ENCODE peak calls at places on chromosomes 11 and 22, in seven cellular contexts. D, T, B, C, V, G and N are unnamed samples. For H3K4me1, the result is how much of the 10 kb centered on the place peaks cover.

GRCh38 chr22:46036558-46037408 is 59.8 kb upstream of the WNT7B start:
- DNase-seq in V (peak), C (peak), G (peak), T (no peak), D (no peak), B (peak), N (peak)

GRCh38 chr11:590997-591396 is 14.7 kb downstream of the PHRF1 start:
- DNase-seq in T (no peak), D (no peak), C (no peak), B (no peak), G (no peak), V (no peak), N (no peak)

GRCh38 chr22:41848468-41848867 is 15.6 kb downstream of the SREBF2 start:
- DNase-seq in G (peak), B (no peak), C (no peak), T (peak), V (no peak), D (no peak), N (no peak)

GRCh38 chr11:120985718-120986569 is 38.0 kb upstream of the TBCEL start:
- DNase-seq in C (peak), B (peak), V (peak), D (peak), T (peak), G (peak), N (peak)

GRCh38 chr11:59053387-59053786 is 32.7 kb upstream of the GLYATL1B start:
- DNase-seq in B (peak), T (peak), D (peak), G (peak), V (peak), C (peak), N (peak)

GRCh38 chr11:69923641-69924307 is 104.6 kb upstream of the FGF3 start:
- DNase-seq in V (no peak), G (no peak), D (no peak), B (no peak), C (no peak), T (no peak), N (no peak)

GRCh38 chr11:132681971-132682370 is 850.3 kb downstream of the OPCML start:
- DNase-seq in T (no peak), C (no peak), D (no peak), V (no peak), G (no peak), B (no peak), N (no peak)

GRCh38 chr11:44342616-44343015 is 32.7 kb upstream of the ALX4 start:
- DNase-seq in C (no peak), T (no peak), B (no peak), D (no peak), G (no peak), V (no peak), N (no peak)

GRCh38 chr11:76120513-76121081 is 85.7 kb downstream of the WNT11 start:
- DNase-seq in C (no peak), B (peak), G (no peak), V (no peak), T (peak), D (peak), N (no peak)

GRCh38 chr22:37281195-37281594 is 1.1 kb upstream of the CYTH4 start:
- DNase-seq in C (no peak), G (no peak), D (no peak), B (no peak), T (no peak), V (no peak), N (no peak)

GRCh38 chr22:37283393-37283937 is 1.2 kb downstream of the CYTH4 start:
- DNase-seq in D (no peak), B (no peak), C (peak), G (no peak), T (no peak), V (no peak), N (no peak)

GRCh38 chr22:37282385-37282677 is at the start of gene CYTH4:
- DNase-seq in T (no peak), V (peak), G (peak), D (no peak), C (no peak), B (no peak), N (peak)

GRCh38 chr22:37280718-37281117 is 1.6 kb upstream of the CYTH4 start:
- DNase-seq in D (no peak), G (no peak), C (no peak), V (no peak), B (no peak), T (no peak), N (no peak)

GRCh38 chr22:37281646-37282384 is 493 bp upstream of the CYTH4 start:
- DNase-seq in V (no peak), G (no peak), D (no peak), T (no peak), C (no peak), B (no peak), N (no peak)
- H3K4me1 ChIP-seq in V (under half), G (under half), D (under half), T (under half), C (under half), B (under half), N (under half)

GRCh38 chr11:6327806-6328205 is 7.5 kb upstream of the CAVIN3 start:
- DNase-seq in C (no peak), V (no peak), G (no peak), D (no peak), B (no peak), T (no peak), N (no peak)
- H2AFZ ChIP-seq in C (no peak), V (no peak), G (no peak), D (no peak), B (no peak), T (no peak), N (no peak)

GRCh38 chr11:128749986-128750385 is 56.1 kb downstream of the FLI1 start:
- DNase-seq in D (no peak), C (no peak), B (no peak), T (no peak), V (no peak), G (no peak), N (no peak)

GRCh38 chr11:128741511-128741910 is 47.6 kb downstream of the FLI1 start:
- DNase-seq in B (no peak), D (no peak), T (no peak), G (no peak), V (no peak), C (no peak), N (no peak)

GRCh38 chr11:128741928-128742327 is 48.1 kb downstream of the FLI1 start:
- DNase-seq in C (no peak), G (no peak), D (no peak), T (no peak), V (no peak), B (no peak), N (no peak)

GRCh38 chr11:128747728-128748148 is 53.9 kb downstream of the FLI1 start:
- DNase-seq in C (no peak), T (no peak), B (no peak), G (no peak), D (no peak), V (no peak), N (no peak)

DNA sequence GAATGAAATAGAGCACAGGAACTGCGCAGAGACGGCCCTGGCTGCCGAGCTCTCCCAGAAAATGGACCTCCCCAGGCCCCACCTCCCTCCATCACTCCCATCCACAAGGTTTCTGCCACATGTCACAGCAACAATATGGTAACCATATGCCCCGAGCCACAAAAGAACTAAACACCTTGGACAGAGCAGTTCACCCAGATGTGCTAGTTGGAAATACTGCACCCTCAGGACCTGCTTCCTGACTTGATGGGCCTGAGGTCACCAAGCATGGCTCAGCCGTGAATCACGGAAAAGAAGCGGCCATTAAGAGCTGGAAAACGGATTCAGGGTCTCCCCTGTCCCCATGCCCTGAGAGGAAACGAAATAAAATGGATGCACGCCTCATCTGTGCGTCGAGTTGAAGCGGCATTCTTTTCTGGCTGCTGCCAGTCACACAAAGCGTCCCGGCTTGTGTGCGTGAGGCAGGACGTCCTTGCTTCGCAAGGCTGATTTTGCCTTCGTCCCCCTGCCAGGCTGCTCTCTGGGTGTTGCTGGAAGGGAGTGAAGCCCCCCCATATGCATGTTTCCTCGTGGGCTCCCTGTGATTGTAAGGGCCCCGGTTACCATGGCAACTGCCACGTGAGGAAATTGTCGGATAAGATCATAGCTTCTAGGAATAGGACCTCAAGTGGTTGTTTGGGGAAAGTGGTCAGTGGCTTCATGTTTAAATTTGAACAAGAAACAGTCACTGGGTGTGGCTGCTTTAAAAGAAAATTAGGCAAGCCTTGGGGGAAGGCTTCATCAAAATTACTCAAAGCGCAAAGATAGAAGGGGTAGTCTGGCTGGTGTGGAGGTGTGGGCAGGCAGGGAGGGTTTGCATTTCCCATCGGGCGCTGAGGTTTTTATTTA is 51.7 kb downstream of the FLI1 start:
- DNase-seq in D (no peak), G (peak), C (no peak), B (no peak), T (peak), V (no peak), N (no peak)
- H3K4me1 ChIP-seq in D (under half), G (under half), C (under half), B (under half), T (under half), V (under half), N (under half)

GRCh38 chr11:111982532-111983186 is 42.5 kb upstream of the DLAT start:
- DNase-seq in B (peak), G (no peak), T (no peak), C (no peak), D (no peak), V (no peak), N (no peak)

GRCh38 chr11:111980062-111980461 is 42.9 kb downstream of the DIXDC1 start:
- DNase-seq in C (peak), V (no peak), B (no peak), T (no peak), D (no peak), G (no peak), N (no peak)

GRCh38 chr11:111983187-111983986 is 41.8 kb upstream of the DLAT start:
- DNase-seq in G (peak), C (no peak), D (peak), V (peak), B (peak), T (peak), N (no peak)

GRCh38 chr11:111981270-111981669 is 43.9 kb upstream of the DLAT start:
- DNase-seq in D (no peak), G (no peak), C (no peak), V (no peak), B (no peak), T (no peak), N (no peak)

GRCh38 chr11:111982019-111982464 is 43.2 kb upstream of the DLAT start:
- DNase-seq in T (peak), B (peak), V (peak), G (peak), D (peak), C (peak), N (peak)
- H2AFZ ChIP-seq in T (no peak), B (no peak), V (peak), G (peak), D (no peak), C (no peak), N (peak)

DNA sequence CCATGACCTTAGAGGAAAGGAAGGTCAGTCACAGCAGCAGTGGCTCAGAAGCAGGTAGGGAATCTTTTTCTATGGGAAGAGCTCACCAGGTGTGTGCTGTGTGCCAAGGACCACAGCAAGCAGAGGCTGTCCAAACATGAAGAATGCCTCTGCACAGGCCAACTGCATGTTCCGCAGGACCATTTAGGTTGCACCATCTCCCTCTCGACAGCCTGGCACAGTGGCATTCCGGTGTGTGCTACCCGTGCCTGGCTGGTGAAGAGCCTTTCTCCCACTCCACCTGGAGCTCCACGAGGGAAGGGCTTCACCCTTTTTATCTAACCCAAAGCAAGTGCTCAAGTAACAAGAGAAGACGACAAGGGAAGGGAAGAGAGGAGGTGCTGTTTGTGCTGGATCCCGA is 76.5 kb downstream of the PACSIN2 start:
- DNase-seq in B (no peak), G (no peak), C (no peak), T (no peak), V (no peak), D (no peak), N (no peak)
- H3K4me1 ChIP-seq in B (under half), G (under half), C (under half), T (under half), V (half or more), D (under half), N (half or more)